ENCODE peak calls at places on chromosomes 4 and X, in five cellular contexts. M is H1, K is GM12878, T is K562, F is HepG2. H is an unnamed sample.

GRCh38 chr4:48904541-48905142 is 1.9 kb downstream of the OCIAD2 start:
- DNase-seq in M (no peak), K (no peak), T (no peak), F (no peak), H (no peak)

GRCh38 chr4:41525129-41525528 is 12.8 kb upstream of the LIMCH1 start:
- DNase-seq in M (peak), K (no peak), T (no peak), F (no peak), H (no peak)

GRCh38 chr4:175772170-175772685 is 39.8 kb downstream of the GPM6A start:
- DNase-seq in M (no peak), K (no peak), T (no peak), F (no peak), H (no peak)

GRCh38 chr4:149897784-149898183 is 82.1 kb upstream of the IQCM start:
- DNase-seq in M (no peak), K (no peak), T (peak), F (no peak), H (no peak)

GRCh38 chrX:78327370-78328048 is at the start of gene CYSLTR1:
- DNase-seq in M (no peak), K (no peak), T (no peak), F (no peak), H (no peak)

GRCh38 chrX:69158166-69159040 is 6.8 kb downstream of the PJA1 start:
- DNase-seq in M (no peak), K (no peak), T (peak), F (peak), H (peak)

GRCh38 chr4:142875117-142875516 is 29.0 kb upstream of the INPP4B start:
- DNase-seq in M (no peak), K (no peak), T (no peak), F (peak), H (peak)

GRCh38 chr4:118969359-118969758 is 80.7 kb downstream of the SYNPO2 start:
- DNase-seq in M (no peak), K (no peak), T (peak), F (peak), H (peak)

GRCh38 chr4:66855956-66856355 is 689.3 kb downstream of the CENPC start:
- DNase-seq in M (no peak), K (no peak), T (no peak), F (no peak), H (no peak)

GRCh38 chrX:19152762-19153161 is 30.5 kb upstream of the ADGRG2 start:
- DNase-seq in M (no peak), K (no peak), T (no peak), F (no peak), H (no peak)

GRCh38 chrX:13598877-13599276 is 29.5 kb downstream of the EGFL6 start:
- DNase-seq in M (no peak), K (no peak), T (peak), F (no peak), H (peak)

GRCh38 chrX:41449615-41450014 is 2.5 kb downstream of the NYX start:
- DNase-seq in M (no peak), K (no peak), T (no peak), F (no peak), H (no peak)

GRCh38 chr4:75099321-75099720 is 166.4 kb downstream of the PARM1 start:
- DNase-seq in M (no peak), K (peak), T (no peak), F (no peak), H (no peak)

GRCh38 chrX:19912-20571 is 261.1 kb upstream of the PLCXD1 start:
- DNase-seq in M (no peak), K (no peak), T (peak), F (peak), H (peak)

GRCh38 chrX:70998402-70999027 is 67.6 kb upstream of the SLC7A3 start:
- DNase-seq in M (no peak), K (no peak), T (no peak), F (peak), H (peak)

GRCh38 chrX:47093248-47093647 is 15.0 kb downstream of the RGN start:
- DNase-seq in M (no peak), K (no peak), T (peak), F (no peak), H (no peak)

GRCh38 chr4:137032242-137032641 is 500.1 kb downstream of the PCDH18 start:
- DNase-seq in M (no peak), K (no peak), T (no peak), F (no peak), H (no peak)

GRCh38 chrX:24264383-24264782 is 49.5 kb downstream of the SUPT20HL2 start:
- DNase-seq in M (no peak), K (no peak), T (no peak), F (no peak), H (no peak)
- TF ChIP-seq ATF2 in M (no peak), K (no peak), T (no peak), F (no peak), H (no peak)

DNA sequence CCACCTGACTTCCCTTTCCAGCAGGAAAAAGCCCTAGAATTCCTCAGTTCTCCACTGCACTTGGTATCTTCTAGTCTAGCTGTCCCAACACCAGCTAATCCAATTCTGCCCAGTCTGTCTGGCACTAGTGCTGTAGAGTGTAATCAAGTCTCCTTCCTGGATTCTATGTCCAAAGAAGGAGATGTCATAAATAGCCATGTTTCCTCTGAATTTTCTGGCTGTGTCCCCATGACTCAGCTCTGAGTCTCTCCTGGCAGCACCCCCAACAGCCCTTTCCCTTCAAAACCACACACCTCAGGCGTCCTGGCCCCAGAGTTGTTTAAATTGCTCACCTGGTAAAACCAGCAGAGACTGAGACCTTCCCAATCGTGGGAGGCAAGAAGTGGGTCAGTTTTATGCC is 197.2 kb downstream of the GRXCR1 start:
- DNase-seq in M (no peak), K (no peak), T (no peak), F (no peak), H (no peak)
- TF ChIP-seq ATF2 in M (no peak), K (no peak), T (no peak), F (no peak), H (no peak)

DNA sequence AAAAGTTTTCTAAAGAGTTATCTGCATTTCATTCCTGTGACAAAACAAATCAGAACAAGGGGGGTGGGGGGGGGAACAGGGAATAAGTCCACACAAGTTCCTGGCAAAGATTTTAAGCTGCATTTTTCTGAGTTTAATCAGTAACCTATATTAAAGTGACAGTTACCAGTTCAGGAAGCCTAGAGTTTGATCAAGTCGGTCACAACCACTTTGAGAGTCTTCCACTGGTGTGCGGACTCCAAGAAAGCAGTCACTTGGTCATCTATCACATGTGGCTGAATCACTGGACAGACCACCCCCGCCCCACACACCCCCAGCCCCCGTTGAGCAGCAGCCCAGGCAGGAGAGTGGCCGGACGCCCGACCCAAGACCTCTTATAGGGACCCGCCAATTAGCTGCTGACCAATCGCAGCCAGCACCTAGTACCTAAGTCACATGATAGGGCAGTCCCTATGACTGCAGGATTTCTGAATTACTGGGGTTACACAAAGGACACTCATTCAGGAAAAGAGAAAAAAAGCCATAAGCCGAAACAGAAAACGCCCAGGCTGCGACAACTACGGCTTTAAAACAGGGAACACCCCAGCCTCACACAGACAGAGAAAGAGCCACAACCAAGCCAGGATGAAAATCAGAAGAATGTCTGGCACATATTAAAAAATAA is 569.4 kb upstream of the DIPK2B start:
- DNase-seq in M (no peak), K (peak), T (peak), F (peak), H (no peak)
- TF ChIP-seq ATF2 in M (no peak), K (no peak), T (no peak), F (no peak), H (no peak)

GRCh38 chrX:24285082-24285481 is 28.8 kb downstream of the SUPT20HL2 start:
- DNase-seq in M (no peak), K (no peak), T (no peak), F (no peak), H (no peak)
- TF ChIP-seq ATF2 in M (no peak), K (no peak), T (no peak), F (no peak), H (no peak)

GRCh38 chrX:30888526-30889146 is 418 bp downstream of the TAB3 start:
- DNase-seq in M (no peak), K (no peak), T (peak), F (no peak), H (peak)

GRCh38 chrX:30885136-30885535 is 3.9 kb downstream of the TAB3 start:
- DNase-seq in M (no peak), K (no peak), T (no peak), F (no peak), H (no peak)

GRCh38 chrX:30887288-30887687 is 1.8 kb downstream of the TAB3 start:
- DNase-seq in M (no peak), K (no peak), T (no peak), F (no peak), H (no peak)

GRCh38 chrX:30889147-30890125 is at the start of gene TAB3:
- DNase-seq in M (peak), K (peak), T (peak), F (peak), H (peak)

DNA sequence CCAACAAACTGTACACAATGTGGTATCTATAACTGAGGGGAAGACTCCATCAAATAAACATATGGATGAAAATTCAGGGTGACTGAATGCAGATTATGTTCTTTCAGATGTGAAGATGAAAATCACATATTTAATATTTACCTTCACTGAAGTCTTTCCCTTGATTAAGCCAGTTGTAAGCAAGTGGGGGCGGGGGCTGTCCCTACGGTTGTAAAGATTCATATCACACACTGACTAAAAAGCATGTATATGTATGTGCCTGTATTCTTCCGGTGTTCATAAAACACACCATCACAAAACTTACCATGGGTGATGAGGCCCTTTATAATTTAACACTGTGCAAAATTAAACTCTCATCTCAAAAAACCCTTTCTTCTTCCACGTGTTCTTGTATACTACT is 1.3 kb downstream of the TAB3 start:
- DNase-seq in M (no peak), K (no peak), T (no peak), F (no peak), H (no peak)
- TF ChIP-seq ATF2 in M (no peak), K (no peak), T (no peak), F (no peak), H (no peak)

GRCh38 chrX:15855562-15856256 is 1.1 kb upstream of the AP1S2 start:
- DNase-seq in M (no peak), K (no peak), T (no peak), F (no peak), H (no peak)
- TF ChIP-seq ATF2 in M (no peak), K (no peak), T (no peak), F (no peak), H (no peak)

DNA sequence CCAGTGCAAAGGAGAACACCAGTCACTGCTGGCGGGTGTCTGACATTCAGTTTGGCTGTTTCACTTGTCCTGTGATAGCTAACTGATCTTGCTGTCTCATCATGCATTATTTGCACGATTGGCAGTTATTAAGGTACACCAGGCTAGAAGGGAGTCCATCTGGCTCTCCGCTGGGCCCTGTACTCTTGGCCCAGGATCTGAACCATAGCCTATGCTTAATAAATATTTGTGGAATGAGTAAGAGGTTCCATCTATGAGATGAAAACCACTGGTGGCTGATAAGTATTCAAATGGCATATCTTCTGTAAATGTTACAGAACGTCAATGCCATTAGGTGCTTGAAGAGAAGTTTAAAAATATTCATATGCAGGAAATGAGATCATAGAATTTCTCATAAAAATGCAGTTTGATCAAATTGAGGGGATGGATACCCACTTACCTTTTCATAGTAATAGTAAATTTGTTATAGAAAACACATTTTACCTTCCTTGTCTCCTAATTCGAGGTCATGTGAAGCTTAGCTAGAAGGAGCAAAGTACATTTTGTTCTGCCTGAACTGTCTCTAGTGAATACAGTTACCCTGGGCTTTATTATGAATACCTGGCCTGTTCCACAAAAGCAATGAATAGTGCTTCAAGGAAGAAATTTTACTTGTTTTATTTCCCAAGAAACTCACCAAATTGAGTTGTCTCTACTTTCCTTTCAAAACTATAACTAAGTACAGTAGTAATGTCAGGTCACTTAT is 213.5 kb downstream of the CBR4 start:
- DNase-seq in M (no peak), K (no peak), T (no peak), F (peak), H (no peak)
- TF ChIP-seq ATF2 in M (no peak), K (no peak), T (no peak), F (no peak), H (no peak)

GRCh38 chrX:14675500-14675899 is 146.2 kb downstream of the GLRA2 start:
- DNase-seq in M (no peak), K (no peak), T (no peak), F (no peak), H (no peak)

GRCh38 chrX:14672611-14673172 is 143.4 kb downstream of the GLRA2 start:
- DNase-seq in M (no peak), K (no peak), T (no peak), F (no peak), H (no peak)

GRCh38 chrX:14676431-14676830 is 147.1 kb downstream of the GLRA2 start:
- DNase-seq in M (no peak), K (no peak), T (no peak), F (no peak), H (no peak)

GRCh38 chrX:14673236-14673635 is 143.9 kb downstream of the GLRA2 start:
- DNase-seq in M (no peak), K (no peak), T (no peak), F (no peak), H (no peak)

GRCh38 chrX:14673764-14674163 is 144.4 kb downstream of the GLRA2 start:
- DNase-seq in M (no peak), K (peak), T (no peak), F (peak), H (no peak)
- TF ChIP-seq ATF2 in M (no peak), K (peak), T (no peak), F (no peak), H (no peak)

DNA sequence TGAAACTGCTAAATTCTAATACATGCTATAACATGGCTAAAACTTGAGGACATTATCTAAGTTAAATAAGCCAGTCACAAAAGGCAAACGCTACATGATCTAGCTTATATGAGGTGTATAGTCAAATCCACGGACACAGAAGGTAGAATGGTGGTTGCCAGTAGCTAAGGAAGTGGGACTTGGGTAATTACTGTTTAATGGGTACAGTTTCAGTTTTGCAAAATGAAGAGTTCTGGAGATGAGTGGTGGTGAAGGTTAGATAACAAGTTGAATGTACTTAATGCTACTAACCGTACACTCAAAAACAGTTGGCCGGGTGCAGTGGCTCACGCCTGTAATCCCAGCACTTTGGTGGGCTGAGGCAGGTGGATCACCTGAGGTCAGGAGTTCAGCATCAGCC is 644.5 kb upstream of the DIPK2B start:
- DNase-seq in M (no peak), K (no peak), T (no peak), F (no peak), H (no peak)
- TF ChIP-seq ATF2 in M (no peak), K (no peak), T (no peak), F (no peak), H (no peak)